ENCODE peak calls at places on chromosomes 11 and 22, in eight cellular contexts. One of them, this sample, is unnamed.
A peak's percentile ranks its signal among the peaks of the same experiment; 100 is the strongest.

GRCh38 chr11:92026664-92027063 is 198.0 kb upstream of the FAT3 start:
- DNase-seq in posterior cingulate gyrus: peak; percentile 51
- DNase-seq in LNCaP clone FGC: no peak
- DNase-seq in IMR-90: no peak
- DNase-seq in activated CD4-positive, alpha-beta T cell treated with anti-CD3 and anti-CD28 coated beads for 1 hour: no peak
- DNase-seq in NCI-H2081: no peak
- DNase-seq in ELF-1: peak; percentile 23
- DNase-seq in HL-60: no peak
- DNase-seq in this sample: no peak

GRCh38 chr22:42742940-42743339 is 22.3 kb upstream of the A4GALT start:
- DNase-seq in posterior cingulate gyrus: no peak
- DNase-seq in NCI-H2081: no peak
- DNase-seq in HL-60: no peak
- DNase-seq in activated CD4-positive, alpha-beta T cell treated with anti-CD3 and anti-CD28 coated beads for 1 hour: no peak
- DNase-seq in IMR-90: no peak
- DNase-seq in LNCaP clone FGC: no peak
- DNase-seq in ELF-1: peak; percentile 58
- DNase-seq in this sample: no peak

GRCh38 chr11:120195601-120196289 is 15.1 kb upstream of the OAF start:
- DNase-seq in IMR-90: no peak
- DNase-seq in activated CD4-positive, alpha-beta T cell treated with anti-CD3 and anti-CD28 coated beads for 1 hour: no peak
- DNase-seq in HL-60: no peak
- DNase-seq in posterior cingulate gyrus: peak; percentile 22
- DNase-seq in ELF-1: no peak
- DNase-seq in LNCaP clone FGC: no peak
- DNase-seq in NCI-H2081: no peak
- DNase-seq in this sample: no peak

GRCh38 chr22:44384563-44384940 is 71.8 kb upstream of the SHISAL1 start:
- DNase-seq in HL-60: no peak
- DNase-seq in ELF-1: no peak
- DNase-seq in IMR-90: no peak
- DNase-seq in NCI-H2081: no peak
- DNase-seq in posterior cingulate gyrus: no peak
- DNase-seq in activated CD4-positive, alpha-beta T cell treated with anti-CD3 and anti-CD28 coated beads for 1 hour: no peak
- DNase-seq in LNCaP clone FGC: no peak
- DNase-seq in this sample: no peak

GRCh38 chr22:26589367-26589844 is 526 bp downstream of the TPST2 start:
- DNase-seq in IMR-90: peak; percentile 12
- DNase-seq in LNCaP clone FGC: no peak
- DNase-seq in ELF-1: no peak
- DNase-seq in HL-60: no peak
- DNase-seq in activated CD4-positive, alpha-beta T cell treated with anti-CD3 and anti-CD28 coated beads for 1 hour: peak; percentile 10
- DNase-seq in posterior cingulate gyrus: peak; percentile 75
- DNase-seq in NCI-H2081: no peak
- DNase-seq in this sample: peak; percentile 40

GRCh38 chr11:134450186-134450585 is 38.1 kb upstream of the B3GAT1 start:
- DNase-seq in LNCaP clone FGC: no peak
- DNase-seq in NCI-H2081: no peak
- DNase-seq in ELF-1: no peak
- DNase-seq in posterior cingulate gyrus: peak; percentile 47
- DNase-seq in activated CD4-positive, alpha-beta T cell treated with anti-CD3 and anti-CD28 coated beads for 1 hour: no peak
- DNase-seq in HL-60: no peak
- DNase-seq in IMR-90: no peak
- DNase-seq in this sample: no peak

GRCh38 chr11:83009999-83010398 is 61.7 kb downstream of the RAB30 start:
- DNase-seq in LNCaP clone FGC: no peak
- DNase-seq in posterior cingulate gyrus: no peak
- DNase-seq in NCI-H2081: no peak
- DNase-seq in IMR-90: no peak
- DNase-seq in HL-60: no peak
- DNase-seq in activated CD4-positive, alpha-beta T cell treated with anti-CD3 and anti-CD28 coated beads for 1 hour: no peak
- DNase-seq in ELF-1: no peak
- DNase-seq in this sample: no peak

GRCh38 chr11:84522331-84522730 is 1104.8 kb downstream of the DLG2 start:
- DNase-seq in ELF-1: no peak
- DNase-seq in activated CD4-positive, alpha-beta T cell treated with anti-CD3 and anti-CD28 coated beads for 1 hour: no peak
- DNase-seq in LNCaP clone FGC: no peak
- DNase-seq in posterior cingulate gyrus: no peak
- DNase-seq in HL-60: no peak
- DNase-seq in IMR-90: no peak
- DNase-seq in NCI-H2081: no peak
- DNase-seq in this sample: no peak

GRCh38 chr11:17771415-17771814 is 36.8 kb downstream of the KCNC1 start:
- DNase-seq in NCI-H2081: no peak
- DNase-seq in LNCaP clone FGC: no peak
- DNase-seq in HL-60: no peak
- DNase-seq in ELF-1: no peak
- DNase-seq in IMR-90: no peak
- DNase-seq in posterior cingulate gyrus: peak; percentile 46
- DNase-seq in activated CD4-positive, alpha-beta T cell treated with anti-CD3 and anti-CD28 coated beads for 1 hour: no peak
- DNase-seq in this sample: no peak

GRCh38 chr11:126698576-126698975 is 302.0 kb downstream of the KIRREL3 start:
- DNase-seq in LNCaP clone FGC: no peak
- DNase-seq in posterior cingulate gyrus: no peak
- DNase-seq in IMR-90: no peak
- DNase-seq in ELF-1: no peak
- DNase-seq in activated CD4-positive, alpha-beta T cell treated with anti-CD3 and anti-CD28 coated beads for 1 hour: no peak
- DNase-seq in NCI-H2081: no peak
- DNase-seq in HL-60: no peak
- DNase-seq in this sample: no peak

GRCh38 chr11:10938650-10939387 is 81.0 kb upstream of the ZBED5 start:
- DNase-seq in LNCaP clone FGC: no peak
- DNase-seq in ELF-1: no peak
- DNase-seq in activated CD4-positive, alpha-beta T cell treated with anti-CD3 and anti-CD28 coated beads for 1 hour: no peak
- DNase-seq in posterior cingulate gyrus: no peak
- DNase-seq in HL-60: no peak
- DNase-seq in NCI-H2081: no peak
- DNase-seq in IMR-90: no peak
- DNase-seq in this sample: no peak

GRCh38 chr22:44523981-44524759 is 26.1 kb upstream of the RTL6 start:
- DNase-seq in IMR-90: peak; percentile 99
- DNase-seq in NCI-H2081: no peak
- DNase-seq in LNCaP clone FGC: no peak
- DNase-seq in ELF-1: peak; percentile 58
- DNase-seq in HL-60: no peak
- DNase-seq in activated CD4-positive, alpha-beta T cell treated with anti-CD3 and anti-CD28 coated beads for 1 hour: no peak
- DNase-seq in posterior cingulate gyrus: no peak
- DNase-seq in this sample: no peak

GRCh38 chr22:46320166-46320710 is 15.3 kb upstream of the TRMU start:
- DNase-seq in posterior cingulate gyrus: peak; percentile 52
- DNase-seq in HL-60: no peak
- DNase-seq in IMR-90: no peak
- DNase-seq in LNCaP clone FGC: no peak
- DNase-seq in ELF-1: no peak
- DNase-seq in activated CD4-positive, alpha-beta T cell treated with anti-CD3 and anti-CD28 coated beads for 1 hour: no peak
- DNase-seq in NCI-H2081: no peak
- DNase-seq in this sample: no peak

GRCh38 chr22:34587357-34588356 is 478.3 kb upstream of the ISX start:
- DNase-seq in LNCaP clone FGC: peak; percentile 1
- DNase-seq in activated CD4-positive, alpha-beta T cell treated with anti-CD3 and anti-CD28 coated beads for 1 hour: no peak
- DNase-seq in IMR-90: no peak
- DNase-seq in NCI-H2081: no peak
- DNase-seq in posterior cingulate gyrus: no peak
- DNase-seq in ELF-1: peak; percentile 34
- DNase-seq in HL-60: no peak
- DNase-seq in this sample: no peak

GRCh38 chr11:60208146-60208895 is 25.4 kb upstream of the MS4A6A start:
- DNase-seq in HL-60: no peak
- DNase-seq in NCI-H2081: no peak
- DNase-seq in LNCaP clone FGC: no peak
- DNase-seq in activated CD4-positive, alpha-beta T cell treated with anti-CD3 and anti-CD28 coated beads for 1 hour: no peak
- DNase-seq in posterior cingulate gyrus: no peak
- DNase-seq in ELF-1: no peak
- DNase-seq in IMR-90: no peak
- DNase-seq in this sample: no peak

GRCh38 chr22:37775785-37776638 is 31.7 kb upstream of the GCAT start:
- DNase-seq in LNCaP clone FGC: no peak
- DNase-seq in NCI-H2081: no peak
- DNase-seq in activated CD4-positive, alpha-beta T cell treated with anti-CD3 and anti-CD28 coated beads for 1 hour: no peak
- DNase-seq in HL-60: no peak
- DNase-seq in posterior cingulate gyrus: no peak
- DNase-seq in ELF-1: no peak
- DNase-seq in IMR-90: peak; percentile 99
- DNase-seq in this sample: no peak